ENCODE peak calls at places on chromosome 21, in six cellular contexts. One of them, this sample, is unnamed.
A peak's percentile ranks its signal among the peaks of the same experiment; 100 is the strongest.

GRCh38 chr21:28207776-28208175 is 784.9 kb downstream of the LTN1 start:
- DNase-seq in K562: no peak
- DNase-seq in H1: no peak
- DNase-seq in HepG2: no peak
- DNase-seq in GM12892: no peak
- DNase-seq in GM12878: no peak
- DNase-seq in this sample: no peak

GRCh38 chr21:29374481-29374880 is 75.8 kb downstream of the BACH1 start:
- DNase-seq in GM12878: no peak
- DNase-seq in HepG2: no peak
- DNase-seq in K562: no peak
- DNase-seq in H1: no peak
- DNase-seq in GM12892: no peak
- DNase-seq in this sample: no peak

GRCh38 chr21:35506352-35506751 is 457.2 kb upstream of the RUNX1 start:
- DNase-seq in K562: no peak
- DNase-seq in H1: no peak
- DNase-seq in GM12892: no peak
- DNase-seq in HepG2: no peak
- DNase-seq in GM12878: no peak
- DNase-seq in this sample: no peak

GRCh38 chr21:41766051-41766882 is 585 bp downstream of the RIPK4 start:
- DNase-seq in K562: no peak
- DNase-seq in GM12892: no peak
- DNase-seq in HepG2: no peak
- DNase-seq in H1: peak; percentile 75
- DNase-seq in GM12878: no peak
- DNase-seq in this sample: no peak

GRCh38 chr21:42775891-42776290 is 103.4 kb downstream of the WDR4 start:
- DNase-seq in GM12892: no peak
- DNase-seq in H1: no peak
- DNase-seq in HepG2: no peak
- DNase-seq in GM12878: no peak
- DNase-seq in K562: no peak
- DNase-seq in this sample: no peak

GRCh38 chr21:29215709-29216108 is 83.0 kb upstream of the BACH1 start:
- DNase-seq in GM12892: no peak
- DNase-seq in K562: no peak
- DNase-seq in HepG2: no peak
- DNase-seq in GM12878: no peak
- DNase-seq in H1: no peak
- DNase-seq in this sample: no peak

GRCh38 chr21:35189077-35189863 is 140.2 kb upstream of the RUNX1 start:
- DNase-seq in H1: no peak
- DNase-seq in GM12878: peak; percentile 68
- DNase-seq in HepG2: no peak
- DNase-seq in K562: no peak
- DNase-seq in GM12892: peak; percentile 16
- DNase-seq in this sample: no peak

GRCh38 chr21:28601708-28602107 is 391.0 kb downstream of the LTN1 start:
- DNase-seq in GM12878: no peak
- DNase-seq in GM12892: no peak
- DNase-seq in K562: no peak
- DNase-seq in HepG2: no peak
- DNase-seq in H1: no peak
- DNase-seq in this sample: no peak

GRCh38 chr21:31991356-31992331 is 118.8 kb downstream of the HUNK start:
- DNase-seq in H1: peak; percentile 74
- DNase-seq in HepG2: no peak
- DNase-seq in GM12892: no peak
- DNase-seq in GM12878: no peak
- DNase-seq in K562: no peak
- DNase-seq in this sample: no peak

GRCh38 chr21:34639250-34639649 is 24.3 kb upstream of the RCAN1 start:
- DNase-seq in K562: no peak
- DNase-seq in HepG2: no peak
- DNase-seq in GM12892: no peak
- DNase-seq in H1: no peak
- DNase-seq in GM12878: peak; percentile 60
- DNase-seq in this sample: no peak

GRCh38 chr21:42592156-42592820 is 61.1 kb upstream of the PDE9A start:
- DNase-seq in K562: no peak
- DNase-seq in GM12892: no peak
- DNase-seq in GM12878: no peak
- DNase-seq in H1: no peak
- DNase-seq in HepG2: no peak
- DNase-seq in this sample: no peak

GRCh38 chr21:42010507-42011493 is 640 bp upstream of the ZBTB21 start:
- DNase-seq in H1: no peak
- DNase-seq in K562: peak; percentile 71
- DNase-seq in HepG2: peak; percentile 20
- DNase-seq in GM12892: peak; percentile 48
- DNase-seq in GM12878: no peak
- DNase-seq in this sample: no peak

GRCh38 chr21:25535811-25536210 is 71.5 kb downstream of the MRPL39 start:
- DNase-seq in GM12878: no peak
- DNase-seq in H1: no peak
- DNase-seq in K562: no peak
- DNase-seq in GM12892: no peak
- DNase-seq in HepG2: no peak
- DNase-seq in this sample: no peak

GRCh38 chr21:31917108-31917507 is 44.3 kb downstream of the HUNK start:
- DNase-seq in K562: no peak
- DNase-seq in HepG2: no peak
- DNase-seq in GM12878: no peak
- DNase-seq in GM12892: no peak
- DNase-seq in H1: no peak
- DNase-seq in this sample: no peak

GRCh38 chr21:33739701-33740100 is 97.4 kb downstream of the ITSN1 start:
- DNase-seq in HepG2: no peak
- DNase-seq in GM12878: no peak
- DNase-seq in GM12892: no peak
- DNase-seq in K562: no peak
- DNase-seq in H1: no peak
- DNase-seq in this sample: no peak

GRCh38 chr21:41166947-41167346 is 1.0 kb upstream of the BACE2 start:
- DNase-seq in K562: no peak
- DNase-seq in GM12892: no peak
- DNase-seq in HepG2: no peak
- DNase-seq in H1: no peak
- DNase-seq in GM12878: no peak
- DNase-seq in this sample: no peak

GRCh38 chr21:31332525-31332924 is 11.5 kb downstream of the TIAM1 start:
- DNase-seq in K562: no peak
- DNase-seq in GM12892: no peak
- DNase-seq in H1: no peak
- DNase-seq in HepG2: no peak
- DNase-seq in GM12878: no peak
- DNase-seq in this sample: no peak

GRCh38 chr21:35424122-35424521 is 375.0 kb upstream of the RUNX1 start:
- DNase-seq in H1: no peak
- DNase-seq in HepG2: no peak
- DNase-seq in GM12878: no peak
- DNase-seq in K562: no peak
- DNase-seq in GM12892: no peak
- DNase-seq in this sample: no peak

GRCh38 chr21:14900611-14901010 is 164.2 kb downstream of the NRIP1 start:
- DNase-seq in GM12892: no peak
- DNase-seq in GM12878: no peak
- DNase-seq in HepG2: no peak
- DNase-seq in H1: no peak
- DNase-seq in K562: no peak
- DNase-seq in this sample: no peak

GRCh38 chr21:25733859-25734653 is 648 bp downstream of the ATP5PF start:
- DNase-seq in K562: no peak
- DNase-seq in HepG2: peak; percentile 62
- DNase-seq in H1: no peak
- DNase-seq in GM12892: no peak
- DNase-seq in GM12878: no peak
- DNase-seq in this sample: no peak

GRCh38 chr21:35882791-35883240 is 177.5 kb downstream of the SETD4 start:
- DNase-seq in HepG2: peak; percentile 48
- DNase-seq in GM12892: no peak
- DNase-seq in GM12878: no peak
- DNase-seq in H1: no peak
- DNase-seq in K562: no peak
- DNase-seq in this sample: no peak

GRCh38 chr21:31052489-31053142 is 14.3 kb upstream of the KRTAP19-8 start:
- DNase-seq in GM12878: no peak
- DNase-seq in K562: no peak
- DNase-seq in H1: no peak
- DNase-seq in GM12892: no peak
- DNase-seq in HepG2: no peak
- DNase-seq in this sample: no peak

GRCh38 chr21:38341546-38342012 is 84.8 kb downstream of the KCNJ15 start:
- DNase-seq in K562: no peak
- DNase-seq in GM12892: no peak
- DNase-seq in HepG2: no peak
- DNase-seq in GM12878: no peak
- DNase-seq in H1: no peak
- DNase-seq in this sample: no peak

GRCh38 chr21:37974081-37974480 is 57.8 kb upstream of the KCNJ6 start:
- DNase-seq in GM12878: no peak
- DNase-seq in H1: no peak
- DNase-seq in GM12892: no peak
- DNase-seq in HepG2: no peak
- DNase-seq in K562: no peak
- DNase-seq in this sample: no peak

GRCh38 chr21:36964832-36965719 is 1.4 kb downstream of the HLCS start:
- DNase-seq in HepG2: no peak
- DNase-seq in GM12892: no peak
- DNase-seq in GM12878: no peak
- DNase-seq in K562: no peak
- DNase-seq in H1: no peak
- DNase-seq in this sample: no peak

GRCh38 chr21:35217504-35218060 is 168.5 kb upstream of the RUNX1 start:
- DNase-seq in HepG2: peak; percentile 10
- DNase-seq in GM12892: no peak
- DNase-seq in GM12878: no peak
- DNase-seq in H1: no peak
- DNase-seq in K562: no peak
- DNase-seq in this sample: no peak

GRCh38 chr21:31234936-31235335 is 109.1 kb downstream of the TIAM1 start:
- DNase-seq in HepG2: no peak
- DNase-seq in GM12878: no peak
- DNase-seq in K562: no peak
- DNase-seq in H1: no peak
- DNase-seq in GM12892: no peak
- DNase-seq in this sample: no peak

GRCh38 chr21:37028579-37028978 is 22.1 kb downstream of the RIPPLY3 start:
- DNase-seq in H1: no peak
- DNase-seq in GM12878: no peak
- DNase-seq in GM12892: no peak
- DNase-seq in HepG2: no peak
- DNase-seq in K562: no peak
- DNase-seq in this sample: no peak

GRCh38 chr21:21000576-21001175 is 2.5 kb downstream of the NCAM2 start:
- DNase-seq in HepG2: no peak
- DNase-seq in K562: no peak
- DNase-seq in H1: no peak
- DNase-seq in GM12878: no peak
- DNase-seq in GM12892: no peak
- DNase-seq in this sample: no peak

GRCh38 chr21:43872549-43873198 is 7.7 kb downstream of the AGPAT3 start:
- DNase-seq in K562: no peak
- DNase-seq in HepG2: no peak
- DNase-seq in GM12878: no peak
- DNase-seq in H1: no peak
- DNase-seq in GM12892: no peak
- DNase-seq in this sample: no peak
- TF ChIP-seq POLR2A in K562: no peak
- TF ChIP-seq POLR2A in HepG2: no peak
- TF ChIP-seq POLR2A in GM12878: no peak
- TF ChIP-seq POLR2A in H1: no peak
- TF ChIP-seq POLR2A in GM12892: no peak
- TF ChIP-seq POLR2A in this sample: no peak

GRCh38 chr21:45147473-45148315 is 73.3 kb downstream of the ADARB1 start:
- DNase-seq in HepG2: no peak
- DNase-seq in GM12892: no peak
- DNase-seq in K562: no peak
- DNase-seq in H1: no peak
- DNase-seq in GM12878: no peak
- DNase-seq in this sample: no peak

GRCh38 chr21:45146301-45146700 is 71.9 kb downstream of the ADARB1 start:
- DNase-seq in GM12878: no peak
- DNase-seq in K562: no peak
- DNase-seq in HepG2: no peak
- DNase-seq in H1: no peak
- DNase-seq in GM12892: no peak
- DNase-seq in this sample: no peak

GRCh38 chr21:45148316-45149000 is 74.1 kb downstream of the ADARB1 start:
- DNase-seq in K562: no peak
- DNase-seq in GM12892: no peak
- DNase-seq in H1: peak; percentile 40
- DNase-seq in HepG2: no peak
- DNase-seq in GM12878: no peak
- DNase-seq in this sample: no peak

GRCh38 chr21:45145146-45145545 is 70.8 kb downstream of the ADARB1 start:
- DNase-seq in HepG2: no peak
- DNase-seq in K562: no peak
- DNase-seq in GM12878: no peak
- DNase-seq in GM12892: no peak
- DNase-seq in H1: no peak
- DNase-seq in this sample: no peak

GRCh38 chr21:45146801-45147200 is 72.4 kb downstream of the ADARB1 start:
- DNase-seq in H1: no peak
- DNase-seq in GM12892: no peak
- DNase-seq in K562: no peak
- DNase-seq in HepG2: no peak
- DNase-seq in GM12878: no peak
- DNase-seq in this sample: no peak
- TF ChIP-seq TAF1 in H1: no peak
- TF ChIP-seq TAF1 in GM12892: no peak
- TF ChIP-seq TAF1 in K562: no peak
- TF ChIP-seq TAF1 in HepG2: no peak
- TF ChIP-seq TAF1 in GM12878: no peak
- TF ChIP-seq TAF1 in this sample: no peak

GRCh38 chr21:44801468-44802395 is at the start of gene UBE2G2:
- DNase-seq in H1: peak; percentile 91
- DNase-seq in GM12892: peak; percentile 97
- DNase-seq in GM12878: no peak
- DNase-seq in K562: peak; percentile 95
- DNase-seq in HepG2: peak; percentile 59
- DNase-seq in this sample: peak; percentile 98
- TF ChIP-seq POLR2A in H1: peak; percentile 68
- TF ChIP-seq POLR2A in GM12892: peak; percentile 87
- TF ChIP-seq POLR2A in GM12878: peak; percentile 92
- TF ChIP-seq POLR2A in K562: peak; percentile 96
- TF ChIP-seq POLR2A in HepG2: peak; percentile 63
- TF ChIP-seq POLR2A in this sample: peak; percentile 81

DNA sequence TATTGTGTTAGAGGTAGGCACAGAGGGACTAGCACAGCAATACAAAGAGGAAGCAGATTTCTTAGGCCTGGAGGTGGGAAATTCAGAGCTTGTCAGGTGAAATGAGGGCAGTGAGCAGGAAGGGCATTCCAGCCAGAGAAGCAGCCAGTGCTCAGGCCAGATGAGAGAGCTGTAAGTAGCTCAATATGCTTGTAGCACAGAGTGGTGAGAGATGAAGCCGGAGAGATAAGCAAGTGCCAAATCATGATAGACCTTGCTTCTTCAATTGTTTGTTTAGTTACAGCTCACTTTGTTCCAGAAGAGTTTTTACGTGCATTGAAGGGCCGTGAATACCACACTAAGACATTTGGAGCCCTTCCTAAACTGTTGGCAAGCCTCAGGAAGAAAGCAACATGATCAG is 42.0 kb upstream of the ADAMTS1 start:
- DNase-seq in H1: no peak
- DNase-seq in GM12878: no peak
- DNase-seq in K562: no peak
- DNase-seq in GM12892: no peak
- DNase-seq in HepG2: no peak
- DNase-seq in this sample: no peak
- TF ChIP-seq TAF1 in H1: no peak
- TF ChIP-seq TAF1 in GM12878: no peak
- TF ChIP-seq TAF1 in K562: no peak
- TF ChIP-seq TAF1 in GM12892: no peak
- TF ChIP-seq TAF1 in HepG2: no peak
- TF ChIP-seq TAF1 in this sample: no peak

This sample was measured in GM12891.